ENCODE peak calls at places on chromosomes 5 and 9, in five cellular contexts. N, J, V, G and I are unnamed samples.
A peak's percentile ranks its signal among the peaks of the same experiment; 100 is the strongest.

GRCh38 chr5:65101706-65102105 is 333.0 kb downstream of the CWC27 start:
- DNase-seq in J (no peak), G (peak; percentile 22), N (no peak), V (peak; percentile 70), I (no peak)

GRCh38 chr5:78597068-78597857 is 51.3 kb downstream of the LHFPL2 start:
- DNase-seq in N (no peak), V (peak; percentile 97), G (peak; percentile 86), J (no peak), I (peak; percentile 30)

GRCh38 chr9:87663556-87663955 is 62.4 kb upstream of the CTSL start:
- DNase-seq in V (no peak), G (no peak), J (no peak), N (no peak), I (no peak)

GRCh38 chr5:154352960-154353548 is 92.7 kb upstream of the SAP30L start:
- DNase-seq in G (no peak), V (no peak), J (no peak), N (no peak), I (no peak)

GRCh38 chr9:33459115-33459514 is 11.7 kb upstream of the AQP3 start:
- DNase-seq in V (no peak), N (no peak), J (no peak), G (no peak), I (no peak)

GRCh38 chr5:75847561-75848021 is 130.4 kb upstream of the POC5 start:
- DNase-seq in V (no peak), N (no peak), J (no peak), G (no peak), I (no peak)

GRCh38 chr5:179263391-179264052 is 81.7 kb downstream of the ADAMTS2 start:
- DNase-seq in N (no peak), G (no peak), V (no peak), J (no peak), I (no peak)

GRCh38 chr5:76701298-76701697 is 14.6 kb upstream of the F2R start:
- DNase-seq in N (no peak), V (peak; percentile 92), G (peak; percentile 88), J (no peak), I (no peak)

GRCh38 chr5:14577079-14577725 is 4.4 kb upstream of the OTULINL start:
- DNase-seq in G (no peak), V (no peak), J (no peak), N (no peak), I (no peak)

GRCh38 chr5:178361657-178362445 is 129.2 kb upstream of the PHYKPL start:
- DNase-seq in N (no peak), V (no peak), J (no peak), G (peak; percentile 43), I (no peak)

GRCh38 chr5:59422026-59422941 is 471.2 kb downstream of the PDE4D start:
- DNase-seq in N (no peak), G (no peak), J (no peak), V (no peak), I (peak; percentile 85)

GRCh38 chr5:150499437-150499956 is 8.4 kb upstream of the NDST1 start:
- DNase-seq in V (no peak), G (no peak), J (peak; percentile 86), N (no peak), I (no peak)

GRCh38 chr9:84862786-84863185 is 193.3 kb downstream of the NTRK2 start:
- DNase-seq in N (no peak), G (peak; percentile 67), V (no peak), J (peak; percentile 74), I (no peak)

GRCh38 chr9:4366649-4367330 is 66.9 kb upstream of the GLIS3 start:
- DNase-seq in N (peak; percentile 26), J (peak; percentile 78), G (peak; percentile 61), V (peak; percentile 54), I (peak; percentile 16)

GRCh38 chr5:69212022-69212421 is 22.6 kb downstream of the CENPH start:
- DNase-seq in J (no peak), G (no peak), N (no peak), V (no peak), I (no peak)

GRCh38 chr5:14457475-14457874 is 124.1 kb upstream of the OTULINL start:
- DNase-seq in V (no peak), N (no peak), G (peak; percentile 46), J (no peak), I (no peak)

GRCh38 chr9:95067057-95067456 is 250.5 kb downstream of the FANCC start:
- DNase-seq in J (no peak), N (no peak), V (no peak), G (no peak), I (no peak)

GRCh38 chr9:33445389-33445881 is 2.0 kb downstream of the AQP3 start:
- DNase-seq in G (no peak), N (no peak), J (no peak), V (no peak), I (no peak)

GRCh38 chr5:171495122-171495700 is 75.8 kb downstream of the FGF18 start:
- DNase-seq in G (peak; percentile 8), J (peak; percentile 63), V (no peak), N (no peak), I (no peak)

GRCh38 chr5:171498166-171498565 is 78.7 kb downstream of the FGF18 start:
- DNase-seq in J (no peak), V (no peak), G (no peak), N (no peak), I (no peak)

GRCh38 chr5:171494452-171495121 is 75.1 kb downstream of the FGF18 start:
- DNase-seq in N (peak; percentile 67), V (peak; percentile 59), G (peak; percentile 78), J (peak; percentile 89), I (peak; percentile 39)

GRCh38 chr5:171493646-171494393 is 74.4 kb downstream of the FGF18 start:
- DNase-seq in N (no peak), J (no peak), G (no peak), V (no peak), I (no peak)

GRCh38 chr5:171496431-171496830 is 77.0 kb downstream of the FGF18 start:
- DNase-seq in N (no peak), V (no peak), G (no peak), J (no peak), I (no peak)
- H2AK5ac ChIP-seq in N (peak overlapping the region; percentile 16), V (no peak overlapping the region), G (no peak overlapping the region), J (no peak overlapping the region), I (no peak overlapping the region)

DNA sequence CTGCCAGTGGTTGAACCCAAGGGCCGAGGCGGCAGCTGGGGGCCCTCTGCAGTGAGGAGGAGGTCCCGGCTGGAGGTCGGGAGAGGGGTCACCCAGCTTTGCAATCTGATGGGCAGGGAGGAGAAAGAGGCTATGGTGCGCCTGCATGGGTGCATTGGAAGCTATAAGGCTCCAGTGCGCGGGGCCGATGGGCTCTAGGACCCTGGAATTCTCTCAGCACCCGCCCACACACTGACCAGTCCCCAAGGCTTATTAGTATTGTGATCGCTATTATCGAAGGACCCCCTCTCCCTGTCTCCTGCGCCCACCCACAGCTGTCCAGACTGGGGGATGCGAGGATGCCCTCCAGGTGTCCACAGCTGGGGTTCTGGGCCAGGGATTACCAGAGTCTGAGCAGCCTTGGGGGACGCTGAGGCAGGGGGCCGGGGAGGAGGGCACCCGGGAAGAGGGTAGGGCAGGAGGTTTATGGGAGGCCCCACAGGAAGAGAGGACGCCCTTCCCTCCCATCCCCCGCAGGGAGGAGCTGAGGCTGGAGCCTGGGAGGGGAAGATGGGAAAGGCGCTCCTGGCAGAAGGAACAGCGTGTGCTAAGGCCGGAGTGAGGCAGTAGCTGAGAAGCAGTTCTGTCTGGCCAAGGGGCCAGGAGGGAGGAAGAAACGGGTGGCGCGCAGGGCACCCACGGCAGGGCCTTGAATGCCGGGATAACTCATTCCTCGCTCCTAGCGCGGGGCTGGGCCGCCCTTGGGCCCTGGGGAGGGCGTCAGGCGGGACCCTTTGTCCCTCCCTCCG is 24.2 kb downstream of the C9orf50 start:
- DNase-seq in J (peak; percentile 98), G (peak; percentile 84), V (peak; percentile 73), N (peak; percentile 76), I (peak; percentile 29)
- H3K4ac ChIP-seq in J (peak overlapping the region; percentile 94), G (peak overlapping the region; percentile 72), V (peak overlapping the region; percentile 87), N (no peak overlapping the region), I (peak overlapping the region; percentile 93)

GRCh38 chr9:136380381-136380780 is 6.9 kb upstream of the CARD9 start:
- DNase-seq in G (no peak), V (no peak), J (no peak), N (no peak), I (no peak)
- H3K36me3 ChIP-seq in G (peaks cover 90% of the 10 kb centered on the region), V (peaks cover 54% of the 10 kb centered on the region), J (peaks cover 7% of the 10 kb centered on the region), N (peaks cover 91% of the 10 kb centered on the region), I (peaks cover 84% of the 10 kb centered on the region)

DNA sequence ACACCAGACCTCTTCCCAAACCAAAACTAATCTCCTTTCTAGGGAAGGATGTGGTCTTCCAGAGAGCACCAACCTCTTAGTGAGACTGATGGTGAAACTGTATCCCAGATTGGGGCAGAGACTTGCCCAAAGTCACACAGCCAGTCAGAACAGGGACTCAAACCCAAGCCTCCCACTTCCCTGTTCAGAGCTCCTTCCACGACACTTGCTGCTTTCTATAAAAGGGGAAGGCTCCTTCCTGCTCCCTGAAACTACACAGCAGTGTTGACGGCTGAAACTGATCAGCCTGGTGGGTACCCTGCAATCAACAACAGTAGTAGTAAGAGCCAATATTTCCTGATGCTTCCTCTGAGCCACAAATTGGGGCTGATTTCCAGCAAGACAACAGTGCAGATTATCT is 1.5 kb downstream of the TOR2A start:
- DNase-seq in G (no peak), J (no peak), N (no peak), V (no peak), I (no peak)
- H2AK5ac ChIP-seq in G (no peak overlapping the region), J (no peak overlapping the region), N (no peak overlapping the region), V (no peak overlapping the region), I (no peak overlapping the region)

DNA sequence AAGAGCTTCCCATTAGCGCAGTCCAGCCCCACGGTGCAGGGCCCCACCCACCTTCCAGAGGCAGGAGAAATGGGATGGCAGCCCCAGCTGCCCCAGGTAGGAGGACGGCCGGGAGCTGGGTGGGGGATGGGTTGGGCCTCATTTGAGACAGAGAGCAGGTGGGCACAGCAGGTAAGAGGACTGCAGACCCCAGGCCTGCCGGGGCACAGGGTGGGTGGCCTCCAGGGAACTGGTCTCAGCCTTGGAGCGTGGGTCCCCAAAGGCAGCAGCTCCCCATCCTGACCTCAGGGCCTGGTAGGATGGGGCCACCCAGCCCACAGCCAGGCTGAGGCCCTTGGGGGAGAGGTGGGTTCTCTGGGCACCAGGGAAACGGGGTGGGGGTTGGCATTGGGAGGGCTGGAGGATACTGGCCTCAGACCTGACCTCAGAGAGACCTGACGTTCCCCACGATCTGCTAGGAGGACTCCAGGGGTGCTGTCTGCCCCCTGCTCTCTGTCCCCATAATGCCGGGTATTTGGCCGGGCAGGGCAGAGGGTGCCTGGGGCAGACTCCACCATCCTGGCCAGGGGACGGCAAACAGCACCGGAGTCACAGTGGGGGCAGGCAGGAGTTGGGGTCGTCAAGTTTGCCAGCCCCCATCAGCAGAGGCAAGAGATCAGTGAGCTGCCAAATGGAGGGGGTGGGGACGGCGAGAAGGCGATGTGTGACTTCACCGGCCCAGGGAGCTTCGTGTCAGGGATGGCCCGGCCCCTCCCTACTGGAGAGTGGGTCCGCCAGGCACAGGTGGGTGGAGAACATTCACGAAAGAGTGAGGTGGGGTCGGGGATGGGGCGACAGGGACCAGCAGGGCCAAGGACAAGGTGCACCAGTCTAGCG is 6.8 kb upstream of the QRFP start:
- DNase-seq in N (no peak), V (no peak), J (no peak), G (no peak), I (no peak)
- H3K4ac ChIP-seq in N (no peak overlapping the region), V (no peak overlapping the region), J (no peak overlapping the region), G (no peak overlapping the region), I (no peak overlapping the region)

GRCh38 chr9:21683484-21684175 is 118.8 kb upstream of the MTAP start:
- DNase-seq in G (no peak), V (no peak), N (no peak), J (no peak), I (peak; percentile 29)
- H3K36me3 ChIP-seq in G (no peaks in the 10 kb centered on the region), V (no peaks in the 10 kb centered on the region), N (no peaks in the 10 kb centered on the region), J (no peaks in the 10 kb centered on the region), I (no peaks in the 10 kb centered on the region)